ENCODE peak calls at places on chromosome 21, in five cellular contexts. F is cardiac muscle cell, B is stomach, X is H9, S is left ventricle myocardium inferior. H is an unnamed sample.

GRCh38 chr21:45427331-45428271 is 22.6 kb downstream of the COL18A1 start:
- DNase-seq in B (peak; percentile 36), S (peak; percentile 42), X (peak; percentile 91), F (no peak), H (no peak)

GRCh38 chr21:33402011-33402979 is 918 bp upstream of the IFNGR2 start:
- DNase-seq in F (peak; percentile 21), X (peak; percentile 60), S (peak; percentile 65), B (peak; percentile 40), H (peak; percentile 45)

GRCh38 chr21:20443558-20444155 is 554.6 kb upstream of the NCAM2 start:
- DNase-seq in F (peak; percentile 58), B (no peak), X (no peak), S (no peak), H (no peak)

GRCh38 chr21:10511116-10511515 is 10.3 kb upstream of the TPTE start:
- DNase-seq in B (no peak), X (no peak), S (no peak), F (no peak), H (no peak)

GRCh38 chr21:15669247-15669646 is 60.5 kb upstream of the USP25 start:
- DNase-seq in F (no peak), X (no peak), S (no peak), B (no peak), H (no peak)

GRCh38 chr21:29558331-29558730 is 259.6 kb downstream of the BACH1 start:
- DNase-seq in S (no peak), B (no peak), X (no peak), F (no peak), H (no peak)

GRCh38 chr21:38170283-38170682 is 86.5 kb upstream of the KCNJ15 start:
- DNase-seq in F (no peak), X (peak; percentile 65), B (peak; percentile 57), S (no peak), H (no peak)

GRCh38 chr21:40793057-40793456 is 53.9 kb downstream of the DSCAM start:
- DNase-seq in B (no peak), S (no peak), X (no peak), F (no peak), H (no peak)

GRCh38 chr21:45388011-45388521 is 16.9 kb upstream of the COL18A1 start:
- DNase-seq in X (no peak), S (peak; percentile 40), B (no peak), F (peak; percentile 69), H (no peak)

GRCh38 chr21:42556960-42557359 is 43.3 kb downstream of the SLC37A1 start:
- DNase-seq in X (no peak), B (no peak), F (no peak), S (no peak), H (no peak)

GRCh38 chr21:41367598-41368360 is 6.0 kb downstream of the MX2 start:
- DNase-seq in S (no peak), X (no peak), B (no peak), F (no peak), H (no peak)

GRCh38 chr21:36927718-36928117 is 38.8 kb downstream of the HLCS start:
- DNase-seq in S (peak; percentile 77), B (peak; percentile 84), F (peak; percentile 77), X (peak; percentile 80), H (peak; percentile 58)

GRCh38 chr21:22691643-22692042 is 1693.4 kb downstream of the NCAM2 start:
- DNase-seq in F (no peak), X (no peak), B (no peak), S (no peak), H (no peak)

GRCh38 chr21:29382029-29382654 is 83.4 kb downstream of the BACH1 start:
- DNase-seq in B (no peak), X (no peak), F (no peak), S (no peak), H (no peak)

GRCh38 chr21:34029724-34030528 is 43.5 kb upstream of the MRPS6 start:
- DNase-seq in F (peak; percentile 42), B (peak; percentile 33), X (peak; percentile 88), S (no peak), H (peak; percentile 46)

GRCh38 chr21:33230518-33231324 is 983 bp downstream of the IFNAR2 start:
- DNase-seq in F (peak; percentile 49), X (peak; percentile 73), B (no peak), S (peak; percentile 63), H (no peak)

GRCh38 chr21:45078877-45079281 is 4.5 kb downstream of the ADARB1 start:
- DNase-seq in X (no peak), B (peak; percentile 29), S (no peak), F (no peak), H (no peak)

GRCh38 chr21:19553930-19554615 is 1150.5 kb upstream of the TMPRSS15 start:
- DNase-seq in B (no peak), F (peak; percentile 1), S (no peak), X (peak; percentile 39), H (no peak)

GRCh38 chr21:31140025-31140424 is 101.7 kb upstream of the KRTAP19-8 start:
- DNase-seq in S (no peak), X (no peak), F (no peak), B (no peak), H (no peak)

GRCh38 chr21:42411197-42411869 is 7.6 kb downstream of the UBASH3A start:
- DNase-seq in S (no peak), X (peak; percentile 53), B (no peak), F (no peak), H (peak; percentile 18)

GRCh38 chr21:33367309-33367973 is 35.8 kb upstream of the IFNGR2 start:
- DNase-seq in B (no peak), S (no peak), F (no peak), X (peak; percentile 76), H (peak; percentile 53)

GRCh38 chr21:15557925-15558324 is 171.9 kb upstream of the USP25 start:
- DNase-seq in F (no peak), S (no peak), B (no peak), X (no peak), H (peak; percentile 56)

GRCh38 chr21:33314096-33314495 is 10.7 kb upstream of the IFNAR1 start:
- DNase-seq in X (no peak), S (no peak), F (no peak), B (no peak), H (no peak)

GRCh38 chr21:35587841-35588390 is 472.4 kb downstream of the SETD4 start:
- DNase-seq in S (no peak), F (no peak), X (no peak), B (no peak), H (no peak)
- H3K27me3 ChIP-seq in S (peaks cover 47% of the 10 kb centered on the region), F (peaks cover 5% of the 10 kb centered on the region), X (no peaks in the 10 kb centered on the region), B (no peaks in the 10 kb centered on the region), H (no peaks in the 10 kb centered on the region)

DNA sequence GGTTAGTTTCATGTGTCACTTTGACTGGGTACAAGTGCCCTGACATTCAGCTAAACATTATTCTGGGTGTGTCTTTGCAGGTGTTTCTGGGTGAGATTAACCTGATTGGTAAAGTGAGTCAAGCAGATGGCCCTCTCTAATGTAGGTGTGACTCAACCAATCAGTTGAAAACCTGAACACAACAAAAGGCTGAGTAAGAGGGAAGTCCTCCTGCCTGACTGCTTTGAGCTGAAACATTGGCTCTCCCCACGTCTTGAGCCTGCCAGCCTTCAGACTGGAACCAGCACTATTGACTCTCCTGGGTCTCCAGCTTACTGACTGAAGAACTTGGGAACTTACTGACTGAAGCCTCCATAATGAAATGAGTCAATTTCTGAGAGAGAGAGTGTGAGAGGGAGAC is 70.0 kb upstream of the C21orf91 start:
- DNase-seq in F (no peak), X (no peak), S (no peak), B (no peak), H (no peak)
- H3K4me1 ChIP-seq in F (no peaks in the 10 kb centered on the region), X (no peaks in the 10 kb centered on the region), S (no peaks in the 10 kb centered on the region), B (no peaks in the 10 kb centered on the region), H (no peaks in the 10 kb centered on the region)

GRCh38 chr21:26842976-26843911 is 2.0 kb downstream of the ADAMTS1 start:
- DNase-seq in S (peak; percentile 95), X (peak; percentile 86), B (peak; percentile 87), F (peak; percentile 83), H (peak; percentile 89)

GRCh38 chr21:26843912-26844257 is 1.3 kb downstream of the ADAMTS1 start:
- DNase-seq in S (no peak), X (no peak), B (no peak), F (no peak), H (peak; percentile 40)

GRCh38 chr21:26840912-26841311 is 4.3 kb downstream of the ADAMTS1 start:
- DNase-seq in S (peak; percentile 57), B (no peak), X (no peak), F (no peak), H (no peak)

GRCh38 chr21:26840206-26840605 is 5.0 kb downstream of the ADAMTS1 start:
- DNase-seq in X (no peak), F (no peak), B (no peak), S (no peak), H (no peak)

DNA sequence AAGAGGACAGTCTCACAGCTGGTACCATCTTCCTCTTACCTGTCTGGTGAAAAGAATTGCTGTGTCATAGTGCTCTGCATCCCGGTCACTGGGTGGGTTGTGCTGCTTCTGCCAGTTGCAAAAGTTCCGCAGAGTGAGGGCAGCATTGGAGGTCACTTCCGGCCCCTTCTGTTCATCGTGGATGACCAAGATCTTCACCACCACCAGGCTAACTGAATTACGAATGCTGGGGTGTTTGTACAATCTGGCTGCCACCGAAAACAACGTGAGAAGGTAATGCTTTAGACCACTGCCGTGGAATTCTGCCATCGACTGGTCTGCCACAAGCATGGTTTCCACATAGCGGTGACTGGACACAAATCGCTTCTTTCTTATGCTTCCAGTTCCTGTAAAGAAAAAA is 2.9 kb downstream of the ADAMTS1 start:
- DNase-seq in S (no peak), F (no peak), B (no peak), X (no peak), H (no peak)
- H3K9me3 ChIP-seq in S (no peaks in the 10 kb centered on the region), F (no peaks in the 10 kb centered on the region), B (no peaks in the 10 kb centered on the region), X (no peaks in the 10 kb centered on the region), H (no peaks in the 10 kb centered on the region)

DNA sequence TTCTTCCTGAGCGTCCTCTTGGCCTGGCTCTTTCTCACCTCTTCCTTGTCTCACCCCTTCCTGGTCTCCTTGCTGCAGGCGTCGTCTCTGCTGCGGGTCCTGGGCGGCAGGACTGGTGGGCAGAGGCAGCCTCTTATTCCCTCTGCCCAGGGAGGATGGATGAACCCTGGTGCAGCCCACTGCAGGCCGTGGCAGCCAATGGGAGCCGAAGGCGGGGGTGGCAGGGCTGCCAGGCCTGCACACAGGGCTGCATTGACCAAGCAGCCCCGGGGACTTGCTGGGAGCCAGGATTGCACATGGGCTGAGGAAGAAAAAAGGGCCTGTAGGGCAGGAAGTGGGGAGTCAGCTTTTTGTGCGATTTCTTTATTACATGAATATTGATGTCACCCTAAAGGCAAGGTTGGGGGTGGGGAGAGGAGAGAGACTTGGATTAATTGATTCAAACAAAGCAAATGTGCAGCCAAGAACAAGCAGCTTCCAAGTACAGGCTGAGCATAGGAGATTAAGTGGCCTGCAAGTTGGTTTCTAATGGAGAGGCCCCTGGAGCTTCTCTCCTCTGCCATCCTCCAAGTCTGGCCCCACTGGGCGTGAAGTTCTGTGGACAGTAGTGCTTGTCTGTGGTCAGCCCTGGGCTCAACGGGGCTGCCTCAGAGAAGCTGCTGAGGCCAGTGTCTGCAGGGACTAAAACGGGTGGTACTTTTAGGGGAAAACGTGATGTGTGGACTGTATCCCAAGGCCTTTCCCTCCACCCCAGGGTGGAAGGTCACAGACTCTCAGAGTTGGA is at the start of gene S100B:
- DNase-seq in X (peak; percentile 59), F (peak; percentile 14), S (no peak), B (no peak), H (no peak)
- H3K27me3 ChIP-seq in X (no peaks in the 10 kb centered on the region), F (peaks cover 2% of the 10 kb centered on the region), S (no peaks in the 10 kb centered on the region), B (peaks cover 3% of the 10 kb centered on the region), H (no peaks in the 10 kb centered on the region)